ENCODE peak calls at places on chromosomes 16 and 17, in nine cellular contexts. O is lower leg skin; B is cardiac muscle cell; W is lung; L is HL-60; P is fibroblast of the aortic adventitia; Z is right lobe of liver; F is heart right ventricle; D is CD4-positive, alpha-beta T cell. V is an unnamed sample.

GRCh38 chr17:64006361-64007088 is 8.4 kb downstream of the PRR29 start:
- DNase-seq in D (no peak), B (no peak), Z (peak), O (no peak), W (no peak), P (peak), L (no peak), F (peak), V (no peak)

GRCh38 chr16:22386976-22387375 is 12.6 kb upstream of the CDR2 start:
- DNase-seq in L (no peak), P (peak), W (no peak), O (no peak), B (no peak), Z (no peak), D (no peak), F (no peak), V (no peak)

GRCh38 chr17:78263063-78263735 is 31.8 kb downstream of the TMEM235 start:
- DNase-seq in L (peak), F (peak), O (no peak), W (peak), B (no peak), P (no peak), Z (peak), D (no peak), V (no peak)

GRCh38 chr17:76866774-76867577 is 1.2 kb upstream of the MGAT5B start:
- DNase-seq in L (no peak), O (no peak), D (no peak), W (no peak), F (no peak), P (peak), B (no peak), Z (no peak), V (no peak)

GRCh38 chr16:974001-974601 is 3.3 kb upstream of the LMF1 start:
- DNase-seq in D (no peak), P (no peak), Z (no peak), O (no peak), F (no peak), B (peak), L (no peak), W (no peak), V (no peak)

GRCh38 chr17:32152130-32152529 is 9.8 kb downstream of the RHOT1 start:
- DNase-seq in B (peak), L (peak), Z (peak), D (no peak), W (no peak), O (no peak), P (no peak), F (no peak), V (no peak)

GRCh38 chr17:36059455-36059854 is 4.6 kb upstream of the CCL18 start:
- DNase-seq in L (peak), D (no peak), B (no peak), W (no peak), F (no peak), P (no peak), Z (no peak), O (no peak), V (no peak)

GRCh38 chr17:19646788-19647696 is 1.5 kb upstream of the ALDH3A2 start:
- DNase-seq in W (no peak), O (no peak), F (no peak), P (peak), B (no peak), D (no peak), Z (peak), L (peak), V (no peak)

GRCh38 chr17:12821376-12821940 is 32.2 kb downstream of the ARHGAP44 start:
- DNase-seq in W (no peak), O (no peak), D (no peak), Z (no peak), P (peak), B (no peak), L (no peak), F (no peak), V (no peak)

GRCh38 chr16:73068546-73069401 is 20.8 kb upstream of the ZFHX3 start:
- DNase-seq in W (peak), Z (no peak), P (peak), B (peak), F (peak), L (peak), O (no peak), D (no peak), V (no peak)

GRCh38 chr17:68801564-68801963 is 153.6 kb downstream of the ABCA8 start:
- DNase-seq in W (no peak), D (no peak), O (no peak), Z (no peak), L (no peak), F (no peak), B (no peak), P (no peak), V (no peak)

GRCh38 chr16:87850009-87851006 is 19.0 kb downstream of the SLC7A5 start:
- DNase-seq in B (peak), D (peak), W (peak), O (no peak), Z (peak), P (peak), F (peak), L (peak), V (peak)

GRCh38 chr17:55635253-55635766 is 87.4 kb downstream of the TMEM100 start:
- DNase-seq in O (no peak), L (no peak), Z (no peak), P (peak), B (no peak), W (no peak), D (no peak), F (peak), V (no peak)

GRCh38 chr17:72719582-72720493 is 372.6 kb downstream of the SLC39A11 start:
- DNase-seq in Z (no peak), O (no peak), F (no peak), L (peak), W (no peak), B (no peak), P (no peak), D (peak), V (no peak)

GRCh38 chr16:4488486-4488967 is 12.3 kb downstream of the HMOX2 start:
- DNase-seq in B (no peak), P (peak), L (no peak), D (no peak), O (no peak), Z (no peak), F (no peak), W (no peak), V (no peak)

GRCh38 chr16:4800290-4801041 is 2.0 kb downstream of the ROGDI start:
- DNase-seq in D (no peak), L (peak), B (no peak), F (peak), W (peak), O (no peak), P (no peak), Z (peak), V (no peak)

GRCh38 chr16:1543085-1543896 is 9.8 kb downstream of the TMEM204 start:
- DNase-seq in D (no peak), W (peak), P (peak), L (peak), B (peak), O (peak), F (peak), Z (peak), V (no peak)

GRCh38 chr16:9966569-9967157 is 215.6 kb downstream of the GRIN2A start:
- DNase-seq in Z (no peak), L (no peak), F (no peak), P (peak), D (no peak), O (no peak), W (no peak), B (no peak), V (no peak)

GRCh38 chr16:63702981-63703590 is 1418.8 kb downstream of the CDH11 start:
- DNase-seq in F (no peak), Z (no peak), O (no peak), P (no peak), B (peak), D (no peak), W (no peak), L (no peak), V (no peak)

GRCh38 chr17:76953066-76953465 is 84.9 kb downstream of the MGAT5B start:
- DNase-seq in W (no peak), L (no peak), Z (no peak), B (no peak), D (no peak), P (no peak), O (no peak), F (no peak), V (no peak)

GRCh38 chr16:72847187-72848044 is 200.5 kb downstream of the ZFHX3 start:
- DNase-seq in O (no peak), P (peak), L (peak), B (peak), F (peak), Z (no peak), W (no peak), D (no peak), V (no peak)

GRCh38 chr17:69326302-69327059 is 452 bp downstream of the ABCA5 start:
- DNase-seq in L (no peak), B (peak), F (no peak), W (no peak), Z (no peak), O (peak), P (peak), D (no peak), V (no peak)

GRCh38 chr17:45428050-45428953 is 4.4 kb downstream of the ARHGAP27 start:
- DNase-seq in P (peak), B (peak), O (no peak), D (peak), F (peak), Z (peak), L (peak), W (peak), V (peak)

GRCh38 chr17:67042104-67042899 is 2.1 kb upstream of the CACNG1 start:
- DNase-seq in Z (no peak), P (no peak), W (no peak), O (no peak), B (no peak), F (no peak), D (no peak), L (no peak), V (no peak)

GRCh38 chr16:24540575-24541240 is 1.3 kb downstream of the RBBP6 start:
- DNase-seq in F (no peak), D (peak), L (peak), W (no peak), Z (no peak), B (peak), P (peak), O (no peak), V (no peak)

GRCh38 chr17:40782450-40782849 is at the start of gene KRT27:
- DNase-seq in P (no peak), L (no peak), B (no peak), W (no peak), F (no peak), O (no peak), D (no peak), Z (no peak), V (no peak)

GRCh38 chr17:21358682-21359482 is 17.3 kb upstream of the KCNJ12 start:
- DNase-seq in O (no peak), F (peak), D (no peak), L (no peak), Z (no peak), P (peak), B (no peak), W (no peak), V (no peak)

GRCh38 chr16:57481421-57481820 is 4.9 kb downstream of the DOK4 start:
- DNase-seq in W (no peak), D (no peak), P (no peak), F (no peak), B (no peak), L (no peak), Z (no peak), O (no peak), V (no peak)

GRCh38 chr17:40493697-40494096 is 7.7 kb downstream of the TNS4 start:
- DNase-seq in D (no peak), Z (no peak), L (no peak), W (no peak), P (no peak), O (no peak), B (no peak), F (no peak), V (no peak)

GRCh38 chr17:19331134-19331533 is 31.4 kb downstream of the B9D1 start:
- DNase-seq in F (no peak), Z (no peak), W (no peak), P (peak), D (no peak), B (no peak), O (no peak), L (no peak), V (no peak)

GRCh38 chr16:50502616-50503000 is 45.6 kb upstream of the NKD1 start:
- DNase-seq in D (no peak), F (no peak), Z (no peak), L (no peak), O (no peak), B (no peak), W (no peak), P (no peak), V (no peak)

GRCh38 chr16:71630808-71631207 is 4.8 kb downstream of the MARVELD3 start:
- DNase-seq in L (no peak), Z (no peak), B (no peak), O (no peak), P (no peak), W (no peak), D (no peak), F (no peak), V (no peak)

GRCh38 chr17:58577696-58578095 is 63.3 kb upstream of the MTMR4 start:
- DNase-seq in D (peak), F (peak), O (peak), Z (peak), B (peak), P (peak), L (peak), W (peak), V (no peak)

GRCh38 chr17:82947051-82947991 is 107.5 kb upstream of the ZNF750 start:
- DNase-seq in Z (peak), D (no peak), P (no peak), L (no peak), W (no peak), O (no peak), B (no peak), F (no peak), V (no peak)
- TF ChIP-seq CTCF in Z (no peak), D (no peak), P (no peak), L (no peak), W (no peak), O (no peak), B (no peak), F (no peak), V (no peak)

GRCh38 chr17:74785096-74785980 is 9.2 kb upstream of the NAT9 start:
- DNase-seq in B (no peak), P (no peak), D (no peak), Z (no peak), W (no peak), L (no peak), O (no peak), F (no peak), V (no peak)
- TF ChIP-seq CTCF in B (no peak), P (no peak), D (no peak), Z (no peak), W (no peak), L (no peak), O (no peak), F (no peak), V (no peak)

GRCh38 chr17:81034168-81034777 is 678 bp upstream of the BAIAP2 start:
- DNase-seq in B (no peak), W (no peak), P (no peak), F (no peak), O (no peak), D (no peak), L (no peak), Z (no peak), V (no peak)

GRCh38 chr17:81035389-81036127 is 607 bp downstream of the BAIAP2 start:
- DNase-seq in P (peak), Z (no peak), F (no peak), W (no peak), O (no peak), D (no peak), B (peak), L (no peak), V (no peak)

GRCh38 chr17:81033535-81034167 is 1.3 kb upstream of the BAIAP2 start:
- DNase-seq in B (no peak), P (no peak), O (no peak), D (no peak), W (no peak), F (no peak), L (peak), Z (no peak), V (no peak)

GRCh38 chr17:81036128-81036891 is 1.4 kb downstream of the BAIAP2 start:
- DNase-seq in Z (peak), F (no peak), D (no peak), B (no peak), W (no peak), P (peak), L (no peak), O (no peak), V (no peak)

DNA sequence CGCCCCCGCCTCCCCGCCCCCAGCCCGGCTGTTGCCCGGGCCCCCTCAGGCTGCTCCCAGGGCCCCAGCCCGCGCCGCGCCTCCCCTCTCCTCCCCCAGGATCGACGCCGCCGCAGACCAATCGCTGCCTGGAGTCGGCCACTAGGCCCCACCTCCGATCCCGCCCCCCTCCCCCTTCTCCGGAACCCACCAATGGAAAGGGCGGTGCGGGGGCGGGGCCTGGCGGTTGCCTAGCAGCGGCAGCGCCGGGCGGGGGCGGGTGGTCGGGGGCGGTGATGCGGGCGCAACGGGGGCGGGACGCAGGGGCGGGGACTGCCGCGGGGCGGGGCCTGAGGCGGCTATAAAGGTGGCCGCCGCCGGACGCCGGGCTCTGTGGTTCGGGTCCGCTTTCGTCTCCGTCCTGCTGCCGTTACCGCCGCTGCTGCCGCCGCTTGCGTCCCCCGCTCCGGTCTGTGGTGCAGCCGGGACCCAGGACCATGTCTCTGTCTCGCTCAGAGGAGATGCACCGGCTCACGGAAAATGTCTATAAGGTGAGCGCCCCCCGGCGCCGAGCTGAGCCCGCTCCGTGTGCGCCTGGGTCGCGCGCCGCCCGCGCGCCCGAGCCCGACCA is at the start of gene BAIAP2:
- DNase-seq in O (peak), L (peak), P (peak), D (peak), F (peak), W (peak), Z (peak), B (peak), V (peak)
- TF ChIP-seq CTCF in O (no peak), L (no peak), P (no peak), D (no peak), F (peak), W (no peak), Z (no peak), B (peak), V (no peak)

DNA sequence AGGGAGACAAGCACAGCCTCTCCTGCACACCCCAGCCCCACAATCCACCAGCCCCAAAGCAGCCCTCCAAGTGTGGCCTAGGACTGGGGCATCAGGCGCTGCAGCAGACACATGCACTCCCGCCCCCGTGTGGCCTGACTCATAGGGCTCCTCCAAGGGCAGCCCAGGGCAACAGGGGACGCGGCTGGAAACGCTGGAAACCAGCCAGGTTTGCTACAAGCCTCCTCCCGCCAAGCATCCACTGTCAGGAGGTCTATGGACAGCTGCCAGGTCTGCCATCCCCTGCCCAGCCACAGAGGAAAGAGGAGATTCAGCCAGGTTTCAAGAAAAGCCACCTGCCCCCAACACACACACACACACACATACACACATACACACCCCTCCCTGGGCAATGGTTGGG is 25.8 kb downstream of the SRCIN1 start:
- DNase-seq in P (peak), O (no peak), B (peak), F (peak), L (peak), D (no peak), W (no peak), Z (no peak), V (no peak)
- TF ChIP-seq CTCF in P (no peak), O (no peak), B (peak), F (peak), L (peak), D (no peak), W (no peak), Z (no peak), V (no peak)

GRCh38 chr17:50425001-50425681 is 877 bp upstream of the ACSF2 start:
- DNase-seq in D (no peak), W (no peak), F (no peak), P (no peak), O (no peak), B (no peak), Z (no peak), L (no peak), V (no peak)

GRCh38 chr17:50425682-50426471 is at the start of gene ACSF2:
- DNase-seq in Z (peak), F (peak), L (peak), O (peak), B (peak), D (peak), P (peak), W (peak), V (peak)

GRCh38 chr17:50426472-50426782 is 409 bp downstream of the ACSF2 start:
- DNase-seq in O (no peak), Z (no peak), L (no peak), P (no peak), W (no peak), B (no peak), D (no peak), F (no peak), V (no peak)

GRCh38 chr17:50428831-50429424 is 2.9 kb downstream of the ACSF2 start:
- DNase-seq in Z (peak), D (no peak), F (no peak), L (no peak), O (no peak), B (no peak), P (no peak), W (no peak), V (no peak)

GRCh38 chr17:50426814-50427787 is 1.1 kb downstream of the ACSF2 start:
- DNase-seq in D (no peak), L (peak), W (peak), Z (no peak), O (no peak), F (peak), P (peak), B (peak), V (no peak)
- TF ChIP-seq CTCF in D (no peak), L (no peak), W (no peak), Z (no peak), O (no peak), F (no peak), P (peak), B (peak), V (no peak)

DNA sequence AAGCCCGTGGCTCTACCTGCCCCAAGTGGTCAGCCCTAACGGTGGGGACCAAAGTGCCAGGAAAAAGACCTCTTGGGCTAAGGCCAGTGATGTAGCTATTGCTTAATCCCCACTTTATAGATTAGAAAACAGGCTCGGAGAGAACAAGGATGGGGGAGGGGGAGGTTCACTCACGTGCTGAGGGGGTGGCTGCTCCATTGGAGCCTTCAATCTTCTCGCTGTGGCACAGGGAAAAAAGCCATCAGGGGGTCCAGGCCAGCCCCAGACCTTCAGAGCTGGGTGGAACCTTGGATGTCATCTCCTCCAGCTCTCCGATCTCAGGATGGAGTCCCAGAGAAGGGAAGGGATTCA is 45.9 kb downstream of the SRCIN1 start:
- DNase-seq in O (no peak), P (no peak), Z (peak), F (no peak), B (no peak), D (no peak), L (no peak), W (no peak), V (no peak)
- TF ChIP-seq CTCF in O (no peak), P (no peak), Z (no peak), F (no peak), B (no peak), D (no peak), L (no peak), W (no peak), V (no peak)

GRCh38 chr17:5291683-5292082 is 9.6 kb downstream of the RABEP1 start:
- DNase-seq in Z (no peak), B (no peak), L (no peak), P (no peak), W (no peak), F (no peak), O (no peak), D (no peak), V (no peak)

GRCh38 chr17:5299383-5299782 is 17.3 kb downstream of the RABEP1 start:
- DNase-seq in Z (no peak), L (no peak), D (no peak), W (no peak), O (no peak), B (no peak), P (no peak), F (no peak), V (no peak)

GRCh38 chr17:5297245-5297644 is 15.2 kb downstream of the RABEP1 start:
- DNase-seq in B (no peak), P (no peak), F (no peak), O (no peak), L (no peak), Z (no peak), W (no peak), D (no peak), V (no peak)
- TF ChIP-seq CTCF in B (no peak), P (no peak), F (no peak), O (no peak), L (no peak), Z (no peak), W (no peak), D (no peak), V (no peak)